ENCODE peak calls at places on chromosomes 5 and 9, in ten cellular contexts. Y is AG09309; R is GM23248; J is right cardiac atrium; P is NCI-H1092; N is NT2/D1; T is heart right ventricle; L is stimulated activated naive B cell treated with anti-CD40 and anti-IgM and Interleukin-4, amounts not matched to agents 10 μg/mL and 1 μg/mL and 100 μg/mL, for 72 hours; D is fibroblast of the conjunctiva; Q is neural progenitor cell. B is an unnamed sample.

GRCh38 chr5:150497274-150497988 is 10.5 kb upstream of the NDST1 start:
- DNase-seq in N (no peak), Y (no peak), T (no peak), L (no peak), R (peak; percentile 99), D (peak; percentile 74), J (peak; percentile 85), Q (no peak), P (no peak), B (peak; percentile 64)

GRCh38 chr5:122067330-122067885 is 10.7 kb downstream of the LOX start:
- DNase-seq in N (no peak), J (no peak), P (no peak), R (no peak), Q (no peak), D (no peak), T (no peak), Y (no peak), L (no peak), B (no peak)

GRCh38 chr9:109843651-109844050 is 63.7 kb downstream of the PALM2AKAP2 start:
- DNase-seq in T (peak; percentile 81), R (no peak), N (no peak), Q (no peak), P (peak; percentile 65), L (no peak), D (no peak), J (peak; percentile 94), Y (no peak), B (no peak)

GRCh38 chr9:126773004-126773607 is 31.7 kb upstream of the ZBTB43 start:
- DNase-seq in Y (no peak), Q (peak; percentile 65), D (no peak), R (peak; percentile 55), J (no peak), T (no peak), P (no peak), N (peak; percentile 38), L (no peak), B (no peak)

GRCh38 chr5:14009575-14009974 is 65.1 kb upstream of the DNAH5 start:
- DNase-seq in Y (no peak), D (no peak), N (no peak), J (no peak), T (no peak), R (no peak), L (no peak), P (no peak), Q (no peak), B (no peak)

GRCh38 chr9:131739192-131739961 is 499 bp downstream of the RAPGEF1 start:
- DNase-seq in Q (peak; percentile 68), D (no peak), J (peak; percentile 77), P (no peak), T (peak; percentile 34), N (no peak), L (no peak), R (peak; percentile 79), Y (no peak), B (no peak)

GRCh38 chr5:51227963-51228515 is 155.2 kb upstream of the ISL1 start:
- DNase-seq in D (no peak), P (no peak), Y (no peak), N (no peak), R (no peak), J (no peak), L (no peak), Q (peak; percentile 9), T (no peak), B (no peak)

GRCh38 chr9:126973651-126974529 is 59.3 kb downstream of the RALGPS1 start:
- DNase-seq in P (no peak), Y (no peak), D (no peak), Q (no peak), R (no peak), J (no peak), T (no peak), L (no peak), N (no peak), B (no peak)

GRCh38 chr5:145776886-145777285 is 58.3 kb downstream of the PRELID2 start:
- DNase-seq in Q (no peak), J (no peak), Y (peak; percentile 18), D (peak; percentile 36), P (no peak), R (peak; percentile 63), T (no peak), L (no peak), N (no peak), B (no peak)

GRCh38 chr9:97714435-97714834 is 17.3 kb upstream of the XPA start:
- DNase-seq in N (no peak), J (no peak), D (no peak), T (no peak), Y (peak; percentile 71), R (peak; percentile 75), Q (no peak), L (no peak), P (no peak), B (no peak)

GRCh38 chr9:23830949-23831730 is 5.1 kb upstream of the ELAVL2 start:
- DNase-seq in Y (no peak), P (no peak), T (no peak), N (no peak), J (no peak), R (no peak), Q (peak; percentile 61), D (no peak), L (no peak), B (no peak)

GRCh38 chr5:55211184-55211874 is 15.8 kb downstream of the MCIDAS start:
- DNase-seq in J (no peak), Y (no peak), Q (no peak), D (no peak), N (no peak), P (no peak), L (no peak), R (no peak), T (no peak), B (no peak)

GRCh38 chr9:95004452-95005275 is 278.2 kb downstream of the AOPEP start:
- DNase-seq in J (peak; percentile 86), D (no peak), L (peak; percentile 3), Y (no peak), T (peak; percentile 66), Q (peak; percentile 78), P (peak; percentile 54), R (peak; percentile 83), N (no peak), B (no peak)

GRCh38 chr9:87340391-87340790 is 157.3 kb upstream of the DAPK1 start:
- DNase-seq in T (no peak), P (no peak), J (no peak), N (no peak), Y (no peak), L (no peak), D (no peak), Q (no peak), R (no peak), B (no peak)

GRCh38 chr9:18632624-18633407 is 158.9 kb downstream of the ADAMTSL1 start:
- DNase-seq in Q (no peak), P (no peak), J (peak; percentile 61), N (no peak), Y (peak; percentile 84), D (peak; percentile 80), L (no peak), R (peak; percentile 92), T (peak; percentile 41), B (no peak)

GRCh38 chr9:127283917-127284316 is 19.3 kb downstream of the GARNL3 start:
- DNase-seq in D (peak; percentile 33), T (no peak), J (peak; percentile 52), R (peak; percentile 62), Y (peak; percentile 24), Q (peak; percentile 21), P (no peak), L (no peak), N (no peak), B (no peak)

GRCh38 chr5:174317261-174317894 is 271.9 kb downstream of the NSG2 start:
- DNase-seq in J (no peak), T (no peak), P (no peak), Q (peak; percentile 87), D (no peak), N (peak; percentile 54), R (peak; percentile 74), L (no peak), Y (no peak), B (peak; percentile 26)

GRCh38 chr5:138305797-138306196 is 25.8 kb downstream of the CDC25C start:
- DNase-seq in L (no peak), D (no peak), N (no peak), P (no peak), Q (no peak), Y (no peak), R (no peak), J (peak; percentile 86), T (peak; percentile 67), B (peak; percentile 2)

GRCh38 chr5:14171091-14171490 is 27.9 kb downstream of the TRIO start:
- DNase-seq in D (no peak), Y (peak; percentile 42), T (no peak), R (peak; percentile 51), Q (no peak), L (no peak), N (no peak), P (no peak), J (no peak), B (no peak)

GRCh38 chr9:116152390-116152789 is 1.2 kb upstream of the PAPPA start:
- DNase-seq in P (no peak), N (no peak), Q (no peak), J (no peak), Y (no peak), L (no peak), R (peak; percentile 76), D (no peak), T (no peak), B (no peak)

GRCh38 chr5:62506659-62507460 is 71.8 kb upstream of the LRRC70 start:
- DNase-seq in N (no peak), P (no peak), L (no peak), Q (no peak), R (no peak), D (no peak), J (no peak), Y (no peak), T (no peak), B (no peak)

GRCh38 chr5:67051164-67051563 is 145.4 kb downstream of the CD180 start:
- DNase-seq in P (no peak), T (no peak), N (no peak), Y (no peak), J (no peak), Q (no peak), L (no peak), R (no peak), D (no peak), B (no peak)

GRCh38 chr9:112971415-112971814 is 40.6 kb downstream of the ZNF883 start:
- DNase-seq in L (no peak), R (peak; percentile 53), D (no peak), N (peak; percentile 5), T (no peak), J (no peak), Q (peak; percentile 54), Y (no peak), P (peak; percentile 3), B (no peak)

GRCh38 chr5:55691265-55692105 is 20.6 kb downstream of the SLC38A9 start:
- DNase-seq in J (no peak), L (no peak), Y (no peak), P (peak; percentile 3), R (peak; percentile 69), T (no peak), D (peak; percentile 59), N (no peak), Q (no peak), B (no peak)

GRCh38 chr5:85278193-85278592 is 893.5 kb upstream of the EDIL3 start:
- DNase-seq in P (no peak), N (peak; percentile 5), Y (no peak), L (no peak), T (no peak), R (no peak), J (no peak), D (no peak), Q (no peak), B (no peak)

GRCh38 chr5:36939969-36940858 is 63.6 kb downstream of the NIPBL start:
- DNase-seq in R (no peak), J (no peak), T (no peak), P (no peak), Y (no peak), N (no peak), Q (no peak), L (no peak), D (no peak), B (no peak)

GRCh38 chr5:142426129-142426641 is 101.4 kb upstream of the SPRY4 start:
- DNase-seq in P (no peak), R (peak; percentile 38), D (no peak), N (no peak), T (peak; percentile 85), J (peak; percentile 83), Q (no peak), Y (no peak), L (peak; percentile 21), B (no peak)

GRCh38 chr9:119322137-119322695 is 47.0 kb downstream of the BRINP1 start:
- DNase-seq in Y (no peak), T (peak; percentile 46), L (no peak), J (peak; percentile 61), Q (no peak), P (no peak), D (no peak), R (peak; percentile 77), N (no peak), B (no peak)

B was measured in substantia nigra.